ENCODE peak calls at places on chromosomes 2 and 18, in six cellular contexts. N is psoas muscle, O is adipocyte, C is mammary epithelial cell, R is kidney, E is tibial artery. H is an unnamed sample. For H3K4me1, the result is how much of the 10 kb centered on the place peaks cover.

GRCh38 chr2:240856151-240856980 is 12.3 kb upstream of the AGXT start:
- DNase-seq in N (no peak), E (no peak), C (no peak), O (no peak), R (peak), H (peak)

GRCh38 chr2:10300328-10300920 is 2.3 kb upstream of the HPCAL1 start:
- DNase-seq in N (no peak), O (no peak), C (no peak), E (no peak), R (no peak), H (no peak)

GRCh38 chr18:10072659-10073309 is 159.0 kb downstream of the VAPA start:
- DNase-seq in R (no peak), E (peak), C (peak), O (no peak), N (no peak), H (no peak)

GRCh38 chr18:77129150-77129551 is 3.4 kb downstream of the MBP start:
- DNase-seq in N (peak), R (peak), C (peak), O (peak), E (no peak), H (no peak)

GRCh38 chr2:119253760-119254600 is 30.3 kb downstream of the STEAP3 start:
- DNase-seq in O (no peak), E (no peak), C (no peak), N (no peak), R (no peak), H (no peak)

GRCh38 chr18:3885209-3885792 is 435.3 kb downstream of the TGIF1 start:
- DNase-seq in O (no peak), R (no peak), N (no peak), E (no peak), C (no peak), H (no peak)

GRCh38 chr18:5987217-5987616 is 91.9 kb upstream of the TMEM200C start:
- DNase-seq in C (no peak), N (no peak), R (no peak), O (no peak), E (no peak), H (no peak)

GRCh38 chr2:178998539-178998938 is 51.4 kb downstream of the CCDC141 start:
- DNase-seq in R (no peak), C (no peak), N (no peak), O (no peak), E (no peak), H (no peak)

GRCh38 chr2:127407661-127408003 is 10.6 kb upstream of the PROC start:
- DNase-seq in E (no peak), N (no peak), R (no peak), C (no peak), O (no peak), H (no peak)

GRCh38 chr2:97011977-97012569 is 25.7 kb upstream of the FAM178B start:
- DNase-seq in E (no peak), C (peak), N (no peak), O (peak), R (no peak), H (no peak)

GRCh38 chr2:138445227-138445626 is 56.3 kb upstream of the SPOPL start:
- DNase-seq in E (no peak), C (no peak), R (no peak), N (no peak), O (peak), H (no peak)

GRCh38 chr2:217261452-217261851 is 401.6 kb upstream of the TNP1 start:
- DNase-seq in C (no peak), N (no peak), O (no peak), E (no peak), R (no peak), H (no peak)

GRCh38 chr2:152580722-152581121 is 136.5 kb downstream of the PRPF40A start:
- DNase-seq in R (no peak), C (peak), E (no peak), N (no peak), O (no peak), H (no peak)

GRCh38 chr18:10841203-10841602 is 308.2 kb downstream of the PIEZO2 start:
- DNase-seq in C (no peak), R (no peak), E (no peak), O (peak), N (no peak), H (peak)

GRCh38 chr18:68489018-68489792 is 225.7 kb downstream of the TMX3 start:
- DNase-seq in O (no peak), R (no peak), N (no peak), E (no peak), C (no peak), H (no peak)

GRCh38 chr2:232838406-232838874 is 31.6 kb upstream of the SNORC start:
- DNase-seq in O (no peak), C (peak), E (no peak), R (no peak), N (no peak), H (no peak)

GRCh38 chr2:148565272-148565894 is 79.2 kb upstream of the EPC2 start:
- DNase-seq in R (no peak), C (no peak), E (no peak), N (no peak), O (peak), H (no peak)

GRCh38 chr18:9951022-9951859 is 37.4 kb downstream of the VAPA start:
- DNase-seq in E (no peak), N (no peak), O (peak), C (peak), R (no peak), H (no peak)

GRCh38 chr2:12727085-12727484 is 10.3 kb downstream of the TRIB2 start:
- DNase-seq in C (no peak), E (no peak), O (no peak), R (peak), N (no peak), H (no peak)

GRCh38 chr2:241877197-241877685 is 7.7 kb downstream of the RTP5 start:
- DNase-seq in E (no peak), N (no peak), C (no peak), R (peak), O (no peak), H (no peak)

GRCh38 chr2:133166024-133166423 is 402.2 kb downstream of the NCKAP5 start:
- DNase-seq in C (no peak), N (no peak), R (no peak), E (no peak), O (peak), H (no peak)

GRCh38 chr2:232310189-232310588 is 68.4 kb upstream of the ALPP start:
- DNase-seq in N (no peak), R (no peak), C (no peak), E (no peak), O (no peak), H (no peak)

GRCh38 chr2:133791191-133791590 is 222.9 kb upstream of the NCKAP5 start:
- DNase-seq in C (no peak), E (no peak), N (no peak), R (no peak), O (peak), H (no peak)

GRCh38 chr18:55219059-55219458 is 259.8 kb upstream of the CCDC68 start:
- DNase-seq in E (no peak), N (no peak), O (no peak), R (no peak), C (no peak), H (no peak)

GRCh38 chr2:68643011-68643873 is at the start of gene PROKR1:
- DNase-seq in C (peak), E (no peak), N (peak), O (peak), R (peak), H (peak)

GRCh38 chr2:72118951-72119350 is 28.7 kb downstream of the CYP26B1 start:
- DNase-seq in E (no peak), C (no peak), R (no peak), O (no peak), N (no peak), H (no peak)

GRCh38 chr2:241773511-241774418 is 2.9 kb upstream of the GAL3ST2 start:
- DNase-seq in C (no peak), R (no peak), O (no peak), E (peak), N (no peak), H (peak)

GRCh38 chr18:12520442-12520992 is 112.8 kb downstream of the PRELID3A start:
- DNase-seq in C (no peak), O (no peak), N (no peak), E (no peak), R (no peak), H (no peak)

GRCh38 chr2:127094509-127095366 is 12.2 kb downstream of the BIN1 start:
- DNase-seq in N (peak), R (peak), O (peak), E (peak), C (no peak), H (peak)

GRCh38 chr18:59072727-59073421 is 66.8 kb upstream of the SEC11C start:
- DNase-seq in E (no peak), R (no peak), N (no peak), C (no peak), O (no peak), H (no peak)

GRCh38 chr2:53820038-53820437 is 33.2 kb downstream of the ERLEC1 start:
- DNase-seq in N (no peak), R (no peak), C (no peak), O (no peak), E (no peak), H (no peak)

GRCh38 chr2:172743143-172743542 is 7.5 kb downstream of the RAPGEF4 start:
- DNase-seq in R (no peak), E (no peak), N (no peak), C (no peak), O (no peak), H (no peak)

GRCh38 chr2:236646441-236646840 is 76.8 kb downstream of the ACKR3 start:
- DNase-seq in R (no peak), C (no peak), E (peak), N (no peak), O (no peak), H (peak)

GRCh38 chr2:123157016-123157415 is 868.1 kb upstream of the CNTNAP5 start:
- DNase-seq in C (no peak), R (no peak), E (no peak), O (no peak), N (no peak), H (no peak)
- H3K4me3 ChIP-seq in C (no peak), R (no peak), E (no peak), O (no peak), N (no peak), H (no peak)

GRCh38 chr2:43044093-43044614 is 182.3 kb downstream of the ZFP36L2 start:
- DNase-seq in C (no peak), N (peak), R (peak), O (no peak), E (no peak), H (no peak)
- H3K4me1 ChIP-seq in C (under half), N (under half), R (under half), O (under half), E (under half), H (under half)

DNA sequence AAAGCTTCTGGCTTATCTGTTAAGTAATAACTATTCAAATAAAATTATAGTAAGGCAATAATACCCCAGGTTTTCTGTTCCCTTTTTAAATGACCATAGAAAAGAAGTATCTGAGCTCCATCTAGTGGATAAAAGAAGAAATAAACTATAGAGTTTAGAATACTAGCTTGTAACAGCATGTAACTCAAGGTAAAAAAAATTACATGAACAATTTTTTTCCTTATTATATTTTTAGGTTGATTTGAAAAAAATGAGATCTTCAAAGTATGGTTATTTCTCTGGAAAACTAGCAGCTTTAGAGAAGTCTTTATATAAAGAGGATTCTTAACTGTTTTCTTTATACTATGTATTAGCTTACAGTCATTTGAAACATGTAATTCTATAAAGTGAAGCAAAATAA is 58.1 kb downstream of the NCKAP1 start:
- DNase-seq in O (peak), R (no peak), C (peak), N (no peak), E (no peak), H (no peak)
- H3K4me3 ChIP-seq in O (no peak), R (no peak), C (no peak), N (no peak), E (no peak), H (no peak)

DNA sequence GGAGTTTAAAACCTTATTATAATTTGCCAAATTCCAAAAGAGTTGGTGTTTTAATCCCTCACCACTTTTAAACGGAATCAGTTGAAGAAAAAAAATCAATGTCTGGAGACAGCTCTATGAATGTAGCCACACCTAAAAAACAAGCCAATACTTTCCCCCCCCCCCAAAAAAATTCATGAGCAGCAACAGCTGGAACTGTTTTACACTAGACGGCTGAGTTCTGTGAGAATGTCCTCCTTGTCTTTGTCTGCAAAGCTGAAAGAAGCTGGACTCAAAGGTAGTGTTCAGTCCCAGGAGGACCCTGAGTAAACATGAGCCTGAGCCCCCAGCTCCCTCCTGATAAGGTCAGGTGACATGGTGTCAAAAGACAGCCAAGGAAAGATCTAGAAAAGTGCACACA is 68.2 kb downstream of the ZNF521 start:
- DNase-seq in O (peak), R (no peak), C (no peak), E (no peak), N (no peak), H (no peak)
- H3K4me1 ChIP-seq in O (under half), R (under half), C (under half), E (under half), N (under half), H (under half)

GRCh38 chr2:25303517-25304338 is 38.0 kb downstream of the DNMT3A start:
- DNase-seq in E (no peak), C (no peak), N (no peak), R (no peak), O (no peak), H (peak)
- H3K4me3 ChIP-seq in E (no peak), C (no peak), N (no peak), R (no peak), O (no peak), H (no peak)